ENCODE peak calls at places on chromosome 13, in five cellular contexts. K is H9, P is mesenchymal stem cell, W is trophoblast cell, A is IMR-90. B is an unnamed sample.

GRCh38 chr13:50230365-50230978 is 215.2 kb downstream of the KCNRG start:
- DNase-seq in K (no peak), A (peak; percentile 53), W (peak; percentile 31), P (peak; percentile 82), B (no peak)

GRCh38 chr13:45422731-45423130 is 4.6 kb upstream of the SLC25A30 start:
- DNase-seq in W (no peak), K (no peak), P (no peak), A (no peak), B (peak; percentile 47)

GRCh38 chr13:59391696-59392095 is 772.0 kb downstream of the DIAPH3 start:
- DNase-seq in P (peak; percentile 73), K (peak; percentile 52), W (peak; percentile 78), A (peak; percentile 74), B (peak; percentile 53)

GRCh38 chr13:99686157-99686572 is 184.9 kb downstream of the TM9SF2 start:
- DNase-seq in A (peak; percentile 4), P (peak; percentile 9), K (peak; percentile 71), W (peak; percentile 48), B (peak; percentile 52)

GRCh38 chr13:102907016-102907756 is 61.4 kb downstream of the ERCC5 start:
- DNase-seq in W (no peak), P (no peak), A (no peak), K (no peak), B (no peak)

GRCh38 chr13:46640843-46641242 is 87.9 kb downstream of the LRCH1 start:
- DNase-seq in W (no peak), A (peak; percentile 58), K (no peak), P (peak; percentile 45), B (no peak)

GRCh38 chr13:32829676-32830091 is 186.5 kb upstream of the KL start:
- DNase-seq in K (peak; percentile 53), W (peak; percentile 89), A (peak; percentile 77), P (peak; percentile 67), B (no peak)

GRCh38 chr13:30395192-30396158 is 26.8 kb upstream of the UBE2L5 start:
- DNase-seq in P (peak; percentile 95), A (peak; percentile 93), W (peak; percentile 76), K (peak; percentile 76), B (peak; percentile 69)

GRCh38 chr13:41494202-41494601 is 36.9 kb downstream of the RGCC start:
- DNase-seq in K (no peak), W (no peak), P (no peak), A (no peak), B (no peak)
- H3K14ac ChIP-seq in K (no peak overlapping the region), W (no peak overlapping the region), P (peak overlapping the region; percentile 6), A (peak overlapping the region; percentile 62), B (no peak overlapping the region)

DNA sequence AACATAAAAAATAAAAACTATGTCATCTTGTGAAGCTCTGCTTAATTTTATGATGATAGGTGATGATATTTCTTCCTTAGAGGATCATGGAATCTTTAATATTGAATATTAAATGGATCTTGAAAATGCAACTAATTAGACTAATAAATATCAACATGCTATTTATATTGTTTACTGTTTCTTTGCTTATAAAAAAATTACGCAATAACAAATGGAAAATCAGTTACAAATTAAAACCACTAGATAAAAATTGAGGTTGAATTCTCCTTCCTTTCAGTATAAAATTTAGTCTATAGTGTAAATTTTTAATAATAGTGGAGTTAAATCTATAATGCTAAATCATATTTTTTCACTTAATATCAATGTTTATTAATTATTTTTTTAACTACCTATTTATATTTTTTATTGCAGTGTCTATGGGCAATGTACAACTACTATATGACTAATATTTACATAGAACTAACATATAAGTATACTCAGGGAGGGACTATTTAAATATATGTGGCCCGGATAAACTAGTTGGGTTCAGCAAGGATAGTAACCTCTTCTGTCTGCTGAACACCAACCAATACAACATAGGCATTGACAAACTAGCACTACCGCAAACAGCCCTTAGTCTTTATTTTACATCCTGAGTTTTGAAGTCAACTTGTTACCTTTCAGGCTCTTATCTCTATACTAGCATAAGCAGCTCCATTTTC is 628.0 kb downstream of the EFNB2 start:
- DNase-seq in W (no peak), K (no peak), A (no peak), P (no peak), B (no peak)
- H3K18ac ChIP-seq in W (no peak overlapping the region), K (no peak overlapping the region), A (no peak overlapping the region), P (no peak overlapping the region), B (no peak overlapping the region)

GRCh38 chr13:52848455-52849190 is at the start of gene PCDH8:
- DNase-seq in K (peak; percentile 91), W (no peak), A (no peak), P (no peak), B (peak; percentile 94)
- H3K14ac ChIP-seq in K (no peak within 1 kb of the TSS), W (no peak within 1 kb of the TSS), A (no peak within 1 kb of the TSS), P (no peak within 1 kb of the TSS), B (no peak within 1 kb of the TSS)

GRCh38 chr13:111490611-111491010 is 170.2 kb downstream of the TEX29 start:
- DNase-seq in W (no peak), A (no peak), P (no peak), K (no peak), B (no peak)
- H3K18ac ChIP-seq in W (no peak overlapping the region), A (no peak overlapping the region), P (no peak overlapping the region), K (no peak overlapping the region), B (no peak overlapping the region)

DNA sequence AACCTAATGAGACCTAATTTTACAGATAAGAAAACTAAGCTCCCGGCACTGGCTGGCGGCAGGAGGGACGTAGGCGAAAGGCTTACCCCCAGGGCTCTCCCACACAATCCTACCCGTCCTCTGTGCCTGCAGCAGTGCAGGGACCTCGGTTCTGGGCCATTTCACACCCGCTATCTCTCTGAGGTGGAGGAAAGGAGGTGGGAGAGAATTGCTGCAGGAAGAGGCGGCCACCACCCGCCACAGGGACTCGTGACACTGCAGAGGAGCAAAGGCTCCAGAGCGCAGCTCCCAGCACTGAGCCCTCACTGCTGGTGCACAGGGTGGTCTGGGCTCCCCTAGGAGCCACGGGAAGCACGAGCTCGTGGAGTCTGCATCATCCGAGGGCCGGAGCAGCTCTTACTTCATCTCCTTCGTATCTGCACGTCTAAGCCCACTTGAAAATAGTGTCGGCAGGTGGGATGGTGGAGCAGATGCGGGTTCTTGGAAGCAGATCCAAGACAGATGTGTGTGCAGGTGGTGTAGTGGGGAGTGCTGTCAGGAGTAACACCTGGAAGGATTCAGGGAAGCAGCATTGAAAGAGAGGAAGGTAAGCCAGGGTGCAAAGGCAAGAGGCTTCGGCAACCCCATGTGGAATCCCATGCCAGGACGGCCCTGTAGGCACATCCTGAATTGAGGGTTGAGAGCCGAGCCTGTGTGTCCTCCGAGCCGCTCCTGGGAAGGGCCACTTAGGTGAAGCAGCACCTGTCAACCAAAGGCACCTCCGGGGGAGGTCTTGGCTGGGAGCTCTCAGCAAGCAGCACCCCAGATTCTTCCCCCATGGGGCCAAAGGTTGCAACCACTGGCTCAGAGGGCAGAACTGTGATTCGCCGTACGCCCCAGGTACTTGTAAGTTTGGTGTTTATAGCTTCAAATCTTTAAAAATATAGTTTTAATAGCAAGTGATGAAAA is 115.8 kb upstream of the SPACA7 start:
- DNase-seq in K (no peak), A (no peak), P (no peak), W (no peak), B (no peak)
- H3K14ac ChIP-seq in K (no peak overlapping the region), A (no peak overlapping the region), P (no peak overlapping the region), W (no peak overlapping the region), B (no peak overlapping the region)

DNA sequence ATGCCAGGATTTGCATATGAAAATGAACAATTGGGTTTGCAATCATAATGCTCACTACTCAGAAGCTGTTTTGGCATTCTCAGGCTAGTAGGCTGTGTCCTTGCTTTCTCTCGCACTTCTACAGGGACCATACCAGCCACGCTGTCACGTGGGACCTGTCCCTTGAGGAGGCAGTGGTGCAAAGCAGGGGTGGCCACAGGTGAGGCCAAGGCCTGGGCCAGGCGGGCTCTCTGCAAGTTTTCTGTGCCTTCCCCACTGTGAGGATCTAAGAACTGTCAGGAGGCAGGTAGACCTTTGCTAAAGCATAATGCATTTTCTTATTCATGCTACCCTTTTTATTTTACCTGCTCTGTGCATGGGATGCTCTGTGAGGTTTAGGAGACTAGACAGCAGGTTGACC is 89.4 kb upstream of the IRS2 start:
- DNase-seq in P (no peak), W (no peak), A (no peak), K (no peak), B (no peak)
- H3K18ac ChIP-seq in P (no peak overlapping the region), W (no peak overlapping the region), A (peak overlapping the region; percentile 72), K (no peak overlapping the region), B (no peak overlapping the region)

GRCh38 chr13:53783466-53783865 is 754.9 kb downstream of the OLFM4 start:
- DNase-seq in A (no peak), K (no peak), W (no peak), P (no peak), B (no peak)

GRCh38 chr13:53782400-53783030 is 753.9 kb downstream of the OLFM4 start:
- DNase-seq in A (peak; percentile 17), P (peak; percentile 50), W (peak; percentile 79), K (peak; percentile 33), B (peak; percentile 47)

GRCh38 chr13:53775807-53776206 is 747.2 kb downstream of the OLFM4 start:
- DNase-seq in W (no peak), K (no peak), A (no peak), P (no peak), B (no peak)

GRCh38 chr13:53781941-53782340 is 753.3 kb downstream of the OLFM4 start:
- DNase-seq in K (peak; percentile 31), P (no peak), A (no peak), W (no peak), B (no peak)

GRCh38 chr13:53778937-53779336 is 750.3 kb downstream of the OLFM4 start:
- DNase-seq in A (no peak), P (no peak), K (no peak), W (peak; percentile 4), B (no peak)
- H3K14ac ChIP-seq in A (no peak overlapping the region), P (no peak overlapping the region), K (no peak overlapping the region), W (no peak overlapping the region), B (no peak overlapping the region)

GRCh38 chr13:110127986-110128511 is 178.9 kb downstream of the COL4A1 start:
- DNase-seq in P (no peak), K (no peak), A (peak; percentile 49), W (no peak), B (no peak)

GRCh38 chr13:110125157-110125556 is 181.8 kb downstream of the COL4A1 start:
- DNase-seq in K (no peak), A (no peak), P (no peak), W (no peak), B (no peak)

GRCh38 chr13:110126391-110126961 is 180.5 kb downstream of the COL4A1 start:
- DNase-seq in P (peak; percentile 98), K (peak; percentile 69), W (peak; percentile 43), A (peak; percentile 98), B (no peak)

GRCh38 chr13:110124201-110124600 is 182.8 kb downstream of the COL4A1 start:
- DNase-seq in A (no peak), W (no peak), K (no peak), P (no peak), B (no peak)

GRCh38 chr13:110125613-110126272 is 181.2 kb downstream of the COL4A1 start:
- DNase-seq in P (peak; percentile 50), K (no peak), W (no peak), A (no peak), B (no peak)
- H3K18ac ChIP-seq in P (peak overlapping the region; percentile 77), K (peak overlapping the region; percentile 27), W (no peak overlapping the region), A (peak overlapping the region; percentile 38), B (peak overlapping the region; percentile 56)

DNA sequence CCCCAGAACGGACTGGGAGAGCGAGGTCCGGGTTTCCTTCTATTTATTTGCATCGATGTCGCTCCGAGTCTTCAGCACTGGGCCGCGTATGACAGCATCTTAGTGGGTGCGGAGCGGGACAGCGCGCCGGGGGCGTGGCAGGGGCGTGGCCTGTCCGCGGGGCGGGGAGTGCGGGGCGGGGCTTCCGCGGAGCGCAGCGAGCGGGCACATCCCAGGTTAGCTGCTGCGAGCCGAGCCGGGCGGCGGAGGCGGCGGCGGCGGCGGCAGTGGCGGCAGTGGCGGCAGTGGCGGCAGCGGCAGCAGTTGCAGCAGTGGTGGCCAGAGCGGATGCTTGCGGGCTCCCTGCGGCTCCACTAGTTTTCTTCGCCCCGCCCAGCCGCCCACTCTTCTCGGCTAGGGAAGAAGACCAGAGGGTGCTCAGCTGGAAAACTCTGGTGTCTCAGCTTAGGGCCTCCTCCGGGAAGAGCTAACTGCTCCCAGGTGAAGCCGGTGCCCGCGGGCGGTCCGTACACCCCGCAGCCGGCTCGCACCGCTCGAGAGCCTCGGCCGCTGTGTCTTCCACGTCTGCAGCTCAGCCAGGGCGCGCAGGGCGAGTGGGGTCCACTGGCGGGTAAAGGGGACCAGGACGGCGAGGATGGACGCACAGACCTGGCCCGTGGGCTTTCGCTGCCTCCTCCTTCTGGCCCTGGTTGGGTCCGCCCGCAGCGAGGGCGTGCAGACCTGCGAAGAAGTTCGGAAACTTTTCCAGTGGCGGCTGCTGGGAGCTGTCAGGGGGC is at the start of gene GPC5:
- DNase-seq in P (peak; percentile 63), W (peak; percentile 70), K (peak; percentile 89), A (peak; percentile 43), B (peak; percentile 33)
- H3K14ac ChIP-seq in P (peak within 1 kb of the TSS; percentile 95), W (no peak within 1 kb of the TSS), K (no peak within 1 kb of the TSS), A (no peak within 1 kb of the TSS), B (no peak within 1 kb of the TSS)